ENCODE peak calls at places on chromosomes 5 and 9, in six cellular contexts. M, Y, B, K, X and D are unnamed samples.

GRCh38 chr9:126275386-126276001 is 51.1 kb upstream of the MVB12B start:
- DNase-seq in M (peak), Y (no peak), B (no peak), K (no peak), X (no peak), D (peak)

GRCh38 chr5:6443326-6443725 is 5.3 kb upstream of the UBE2QL1 start:
- DNase-seq in M (no peak), Y (no peak), B (no peak), K (no peak), X (no peak), D (no peak)

GRCh38 chr9:134156564-134157377 is 7.6 kb downstream of the RNU6ATAC start:
- DNase-seq in M (no peak), Y (no peak), B (no peak), K (no peak), X (no peak), D (no peak)

GRCh38 chr9:133436706-133437105 is 14.5 kb downstream of the ADAMTS13 start:
- DNase-seq in M (no peak), Y (no peak), B (no peak), K (no peak), X (no peak), D (no peak)

GRCh38 chr5:1669276-1670155 is 130.1 kb downstream of the MRPL36 start:
- DNase-seq in M (no peak), Y (no peak), B (no peak), K (no peak), X (no peak), D (no peak)

GRCh38 chr5:33120671-33121070 is 320.1 kb upstream of the TARS1 start:
- DNase-seq in M (peak), Y (no peak), B (no peak), K (no peak), X (peak), D (peak)

GRCh38 chr5:150448960-150449490 is 514 bp downstream of the RPS14 start:
- DNase-seq in M (no peak), Y (no peak), B (no peak), K (no peak), X (no peak), D (no peak)

GRCh38 chr5:134025786-134026185 is 21.0 kb upstream of the VDAC1 start:
- DNase-seq in M (no peak), Y (no peak), B (no peak), K (no peak), X (no peak), D (no peak)

GRCh38 chr5:5828619-5829018 is 406.1 kb downstream of the ICE1 start:
- DNase-seq in M (no peak), Y (no peak), B (no peak), K (no peak), X (no peak), D (no peak)

GRCh38 chr9:109817846-109818472 is 38.0 kb downstream of the PALM2AKAP2 start:
- DNase-seq in M (peak), Y (peak), B (peak), K (peak), X (peak), D (peak)

GRCh38 chr5:15959560-15960164 is 219.9 kb downstream of the MARCHF11 start:
- DNase-seq in M (no peak), Y (no peak), B (no peak), K (no peak), X (peak), D (no peak)

GRCh38 chr9:104073098-104073769 is 20.9 kb upstream of the SMC2 start:
- DNase-seq in M (no peak), Y (no peak), B (no peak), K (no peak), X (no peak), D (no peak)

GRCh38 chr5:140351609-140352334 is 5.4 kb upstream of the HBEGF start:
- DNase-seq in M (peak), Y (no peak), B (peak), K (peak), X (peak), D (peak)

GRCh38 chr9:106284300-106284699 is 578.7 kb upstream of the ZNF462 start:
- DNase-seq in M (no peak), Y (no peak), B (no peak), K (no peak), X (no peak), D (no peak)

GRCh38 chr9:107176701-107177100 is 106.4 kb upstream of the RAD23B start:
- DNase-seq in M (peak), Y (no peak), B (no peak), K (no peak), X (peak), D (no peak)

GRCh38 chr5:136018814-136019777 is 9.7 kb upstream of the TGFBI start:
- DNase-seq in M (peak), Y (peak), B (no peak), K (peak), X (peak), D (peak)

GRCh38 chr5:57298295-57298984 is 124.6 kb downstream of the GPBP1 start:
- DNase-seq in M (peak), Y (peak), B (peak), K (peak), X (peak), D (peak)

GRCh38 chr5:149495673-149496072 is 55.6 kb downstream of the CSNK1A1 start:
- DNase-seq in M (no peak), Y (no peak), B (no peak), K (no peak), X (no peak), D (no peak)

GRCh38 chr5:60883229-60883628 is 39.2 kb upstream of the ELOVL7 start:
- DNase-seq in M (no peak), Y (no peak), B (peak), K (peak), X (peak), D (no peak)

GRCh38 chr9:111868475-111868874 is 28.1 kb upstream of the UGCG start:
- DNase-seq in M (no peak), Y (no peak), B (no peak), K (no peak), X (no peak), D (no peak)

GRCh38 chr5:139638736-139639618 is 9.2 kb upstream of the CXXC5 start:
- DNase-seq in M (no peak), Y (peak), B (peak), K (no peak), X (no peak), D (no peak)

GRCh38 chr9:76667521-76667957 is 96.7 kb upstream of the PCA3 start:
- DNase-seq in M (peak), Y (no peak), B (no peak), K (no peak), X (peak), D (peak)

GRCh38 chr9:114487607-114488300 is 17.5 kb downstream of the WHRN start:
- DNase-seq in M (peak), Y (peak), B (peak), K (peak), X (peak), D (peak)

GRCh38 chr9:71279188-71279739 is 157.8 kb upstream of the TRPM3 start:
- DNase-seq in M (no peak), Y (no peak), B (no peak), K (no peak), X (no peak), D (no peak)

GRCh38 chr5:82859439-82860140 is 217.6 kb downstream of the TMEM167A start:
- DNase-seq in M (no peak), Y (no peak), B (no peak), K (no peak), X (peak), D (no peak)

GRCh38 chr5:119554597-119554996 is 74.8 kb upstream of the FAM170A start:
- DNase-seq in M (no peak), Y (no peak), B (no peak), K (no peak), X (no peak), D (no peak)

GRCh38 chr5:105167092-105167491 is 1604.5 kb upstream of the NUDT12 start:
- DNase-seq in M (no peak), Y (no peak), B (no peak), K (no peak), X (no peak), D (no peak)

GRCh38 chr9:9054354-9054992 is 1254.9 kb upstream of the DMAC1 start:
- DNase-seq in M (no peak), Y (no peak), B (no peak), K (no peak), X (no peak), D (no peak)

GRCh38 chr5:139391570-139392323 is 2.0 kb upstream of the MZB1 start:
- DNase-seq in M (peak), Y (no peak), B (no peak), K (peak), X (peak), D (no peak)

GRCh38 chr5:116289276-116289675 is 204.5 kb downstream of the COMMD10 start:
- DNase-seq in M (no peak), Y (no peak), B (no peak), K (no peak), X (no peak), D (no peak)

GRCh38 chr9:124212381-124213050 is 45.2 kb upstream of the NEK6 start:
- DNase-seq in M (peak), Y (peak), B (no peak), K (no peak), X (peak), D (peak)

GRCh38 chr9:74940600-74940999 is 12.1 kb downstream of the C9orf40 start:
- DNase-seq in M (peak), Y (no peak), B (no peak), K (no peak), X (no peak), D (no peak)

GRCh38 chr5:97550164-97550563 is 367.1 kb upstream of the RIOK2 start:
- DNase-seq in M (peak), Y (no peak), B (no peak), K (no peak), X (peak), D (peak)

GRCh38 chr9:134764870-134765269 is 115.7 kb upstream of the FCN2 start:
- DNase-seq in M (no peak), Y (no peak), B (no peak), K (no peak), X (no peak), D (no peak)

GRCh38 chr5:179530069-179530998 is 20.0 kb upstream of the RUFY1 start:
- DNase-seq in M (no peak), Y (peak), B (peak), K (peak), X (peak), D (peak)
- TF ChIP-seq CTCF in M (no peak), Y (peak), B (peak), K (no peak), X (no peak), D (no peak)

GRCh38 chr5:66675369-66675768 is 79.2 kb downstream of the MAST4 start:
- DNase-seq in M (no peak), Y (no peak), B (no peak), K (no peak), X (no peak), D (no peak)

GRCh38 chr5:66684663-66685062 is 88.5 kb downstream of the MAST4 start:
- DNase-seq in M (no peak), Y (no peak), B (no peak), K (no peak), X (no peak), D (no peak)

GRCh38 chr5:66680227-66680626 is 84.0 kb downstream of the MAST4 start:
- DNase-seq in M (no peak), Y (no peak), B (no peak), K (no peak), X (no peak), D (no peak)

DNA sequence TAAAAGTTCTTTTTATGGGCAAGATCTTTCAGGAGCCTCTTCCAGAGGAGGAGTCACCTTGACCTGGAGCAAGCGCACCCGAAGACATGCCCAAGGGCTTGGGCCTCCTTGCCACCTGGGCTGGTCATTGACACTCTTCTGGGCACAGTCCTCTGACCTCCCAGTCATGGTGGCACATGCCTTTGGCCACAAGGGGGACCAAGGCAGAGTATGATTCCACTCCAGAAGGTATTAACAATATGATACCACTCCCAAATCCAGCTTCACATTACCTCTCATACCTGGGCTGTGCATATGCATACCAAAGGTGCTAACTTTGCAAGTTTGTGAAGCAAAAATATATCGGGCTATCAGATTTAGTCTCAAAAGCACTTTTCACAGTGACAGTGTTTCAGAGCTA is 84.6 kb downstream of the MAST4 start:
- DNase-seq in M (no peak), Y (no peak), B (no peak), K (no peak), X (no peak), D (no peak)
- TF ChIP-seq CTCF in M (no peak), Y (no peak), B (peak), K (no peak), X (no peak), D (no peak)

DNA sequence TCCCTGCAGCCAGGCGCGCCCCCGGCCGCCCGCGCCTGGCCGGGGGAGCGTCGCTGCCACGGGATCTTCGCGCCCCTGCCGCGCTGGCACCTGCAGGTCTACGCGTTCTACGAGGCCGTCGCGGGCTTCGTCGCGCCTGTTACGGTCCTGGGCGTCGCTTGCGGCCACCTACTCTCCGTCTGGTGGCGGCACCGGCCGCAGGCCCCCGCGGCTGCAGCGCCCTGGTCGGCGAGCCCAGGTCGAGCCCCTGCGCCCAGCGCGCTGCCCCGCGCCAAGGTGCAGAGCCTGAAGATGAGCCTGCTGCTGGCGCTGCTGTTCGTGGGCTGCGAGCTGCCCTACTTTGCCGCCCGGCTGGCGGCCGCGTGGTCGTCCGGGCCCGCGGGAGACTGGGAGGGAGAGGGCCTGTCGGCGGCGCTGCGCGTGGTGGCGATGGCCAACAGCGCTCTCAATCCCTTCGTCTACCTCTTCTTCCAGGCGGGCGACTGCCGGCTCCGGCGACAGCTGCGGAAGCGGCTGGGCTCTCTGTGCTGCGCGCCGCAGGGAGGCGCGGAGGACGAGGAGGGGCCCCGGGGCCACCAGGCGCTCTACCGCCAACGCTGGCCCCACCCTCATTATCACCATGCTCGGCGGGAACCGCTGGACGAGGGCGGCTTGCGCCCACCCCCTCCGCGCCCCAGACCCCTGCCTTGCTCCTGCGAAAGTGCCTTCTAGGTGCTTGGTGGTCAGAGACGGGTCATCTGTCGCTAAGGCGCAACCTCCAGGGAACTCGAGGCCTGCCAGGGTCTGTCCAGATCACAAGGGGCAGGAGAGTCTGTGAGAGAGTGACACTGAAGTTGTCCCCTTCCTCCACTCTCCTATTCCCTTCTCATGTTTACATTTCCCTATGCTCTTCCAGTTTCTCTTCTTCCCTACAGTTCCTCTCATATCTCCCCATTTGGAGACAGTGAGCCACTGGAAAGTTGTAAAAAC is 1.3 kb downstream of the GPR150 start:
- DNase-seq in M (no peak), Y (no peak), B (peak), K (peak), X (no peak), D (no peak)
- TF ChIP-seq CTCF in M (peak), Y (no peak), B (no peak), K (no peak), X (no peak), D (no peak)

GRCh38 chr5:113043491-113043931 is 66.9 kb downstream of the DCP2 start:
- DNase-seq in M (no peak), Y (no peak), B (no peak), K (no peak), X (peak), D (no peak)
- TF ChIP-seq CTCF in M (peak), Y (peak), B (no peak), K (no peak), X (peak), D (no peak)

GRCh38 chr9:131028221-131028884 is 19.4 kb downstream of the LAMC3 start:
- DNase-seq in M (no peak), Y (no peak), B (no peak), K (no peak), X (no peak), D (no peak)

GRCh38 chr9:131027872-131028179 is 18.9 kb downstream of the LAMC3 start:
- DNase-seq in M (no peak), Y (no peak), B (no peak), K (no peak), X (no peak), D (no peak)

GRCh38 chr9:131028931-131029573 is 20.1 kb downstream of the LAMC3 start:
- DNase-seq in M (no peak), Y (no peak), B (no peak), K (no peak), X (no peak), D (no peak)

GRCh38 chr9:131025953-131026858 is 17.2 kb downstream of the LAMC3 start:
- DNase-seq in M (no peak), Y (peak), B (no peak), K (no peak), X (no peak), D (no peak)

GRCh38 chr9:131027048-131027871 is 18.3 kb downstream of the LAMC3 start:
- DNase-seq in M (no peak), Y (no peak), B (no peak), K (no peak), X (no peak), D (no peak)
- TF ChIP-seq CTCF in M (no peak), Y (no peak), B (no peak), K (no peak), X (no peak), D (no peak)

GRCh38 chr9:117772960-117773359 is 68.8 kb downstream of the TLR4 start:
- DNase-seq in M (no peak), Y (no peak), B (no peak), K (no peak), X (no peak), D (peak)
- TF ChIP-seq CTCF in M (no peak), Y (no peak), B (no peak), K (no peak), X (no peak), D (no peak)

GRCh38 chr5:146699729-146700430 is 178.7 kb downstream of the PPP2R2B start:
- DNase-seq in M (no peak), Y (no peak), B (no peak), K (no peak), X (no peak), D (no peak)
- TF ChIP-seq CTCF in M (no peak), Y (no peak), B (no peak), K (no peak), X (no peak), D (no peak)